ENCODE peak calls at places on chromosomes 5 and 9, in four cellular contexts. One of them, this sample, is unnamed.

GRCh38 chr9:36725777-36726356 is 153.2 kb downstream of the MELK start:
- DNase-seq in HTR-8/SVneo: peak
- DNase-seq in CD4-positive, CD25-positive, alpha-beta regulatory T cell: no peak
- DNase-seq in Caco-2: no peak
- DNase-seq in this sample: no peak

GRCh38 chr9:26951794-26952193 is 4.4 kb upstream of the IFT74 start:
- DNase-seq in HTR-8/SVneo: no peak
- DNase-seq in CD4-positive, CD25-positive, alpha-beta regulatory T cell: no peak
- DNase-seq in Caco-2: no peak
- DNase-seq in this sample: no peak

GRCh38 chr9:115668506-115668905 is 485.1 kb upstream of the PAPPA start:
- DNase-seq in HTR-8/SVneo: no peak
- DNase-seq in CD4-positive, CD25-positive, alpha-beta regulatory T cell: no peak
- DNase-seq in Caco-2: no peak
- DNase-seq in this sample: no peak

GRCh38 chr5:121660142-121660541 is 191.5 kb upstream of the FTMT start:
- DNase-seq in HTR-8/SVneo: no peak
- DNase-seq in CD4-positive, CD25-positive, alpha-beta regulatory T cell: no peak
- DNase-seq in Caco-2: no peak
- DNase-seq in this sample: no peak

GRCh38 chr5:178982941-178983340 is 12.2 kb downstream of the GRM6 start:
- DNase-seq in HTR-8/SVneo: no peak
- DNase-seq in CD4-positive, CD25-positive, alpha-beta regulatory T cell: no peak
- DNase-seq in Caco-2: no peak
- DNase-seq in this sample: no peak

GRCh38 chr5:84274585-84275468 is 109.9 kb downstream of the EDIL3 start:
- DNase-seq in HTR-8/SVneo: peak
- DNase-seq in CD4-positive, CD25-positive, alpha-beta regulatory T cell: no peak
- DNase-seq in Caco-2: no peak
- DNase-seq in this sample: no peak

GRCh38 chr5:158313739-158314464 is 455.0 kb upstream of the CLINT1 start:
- DNase-seq in HTR-8/SVneo: no peak
- DNase-seq in CD4-positive, CD25-positive, alpha-beta regulatory T cell: no peak
- DNase-seq in Caco-2: no peak
- DNase-seq in this sample: no peak

GRCh38 chr5:103889500-103890209 is 327.1 kb upstream of the NUDT12 start:
- DNase-seq in HTR-8/SVneo: no peak
- DNase-seq in CD4-positive, CD25-positive, alpha-beta regulatory T cell: no peak
- DNase-seq in Caco-2: no peak
- DNase-seq in this sample: no peak

GRCh38 chr5:144183254-144183889 is 12.7 kb downstream of the KCTD16 start:
- DNase-seq in HTR-8/SVneo: no peak
- DNase-seq in CD4-positive, CD25-positive, alpha-beta regulatory T cell: peak
- DNase-seq in Caco-2: no peak
- DNase-seq in this sample: peak

GRCh38 chr5:131877873-131878272 is 67.6 kb downstream of the MEIKIN start:
- DNase-seq in HTR-8/SVneo: no peak
- DNase-seq in CD4-positive, CD25-positive, alpha-beta regulatory T cell: no peak
- DNase-seq in Caco-2: no peak
- DNase-seq in this sample: no peak

GRCh38 chr9:133037775-133038174 is 7.0 kb downstream of the GTF3C5 start:
- DNase-seq in HTR-8/SVneo: no peak
- DNase-seq in CD4-positive, CD25-positive, alpha-beta regulatory T cell: no peak
- DNase-seq in Caco-2: no peak
- DNase-seq in this sample: no peak

GRCh38 chr9:13990994-13991393 is 322.9 kb downstream of the NFIB start:
- DNase-seq in HTR-8/SVneo: no peak
- DNase-seq in CD4-positive, CD25-positive, alpha-beta regulatory T cell: no peak
- DNase-seq in Caco-2: no peak
- DNase-seq in this sample: no peak

GRCh38 chr5:113311301-113311700 is 123.5 kb downstream of the TSSK1B start:
- DNase-seq in HTR-8/SVneo: no peak
- DNase-seq in CD4-positive, CD25-positive, alpha-beta regulatory T cell: no peak
- DNase-seq in Caco-2: no peak
- DNase-seq in this sample: no peak

GRCh38 chr5:160432188-160432587 is 10.5 kb downstream of the PTTG1 start:
- DNase-seq in HTR-8/SVneo: no peak
- DNase-seq in CD4-positive, CD25-positive, alpha-beta regulatory T cell: no peak
- DNase-seq in Caco-2: no peak
- DNase-seq in this sample: no peak

GRCh38 chr5:68027519-68027918 is 188.0 kb upstream of the PIK3R1 start:
- DNase-seq in HTR-8/SVneo: peak
- DNase-seq in CD4-positive, CD25-positive, alpha-beta regulatory T cell: no peak
- DNase-seq in Caco-2: no peak
- DNase-seq in this sample: no peak

GRCh38 chr5:172311605-172312004 is 28.0 kb upstream of the UBTD2 start:
- DNase-seq in HTR-8/SVneo: no peak
- DNase-seq in CD4-positive, CD25-positive, alpha-beta regulatory T cell: no peak
- DNase-seq in Caco-2: no peak
- DNase-seq in this sample: no peak

GRCh38 chr5:74141053-74141452 is 499.5 kb downstream of the ENC1 start:
- DNase-seq in HTR-8/SVneo: no peak
- DNase-seq in CD4-positive, CD25-positive, alpha-beta regulatory T cell: no peak
- DNase-seq in Caco-2: no peak
- DNase-seq in this sample: peak

GRCh38 chr5:68251386-68251785 is 35.8 kb downstream of the PIK3R1 start:
- DNase-seq in HTR-8/SVneo: no peak
- DNase-seq in CD4-positive, CD25-positive, alpha-beta regulatory T cell: peak
- DNase-seq in Caco-2: no peak
- DNase-seq in this sample: no peak

GRCh38 chr5:93584531-93585053 is 1.6 kb downstream of the NR2F1 start:
- DNase-seq in HTR-8/SVneo: no peak
- DNase-seq in CD4-positive, CD25-positive, alpha-beta regulatory T cell: no peak
- DNase-seq in Caco-2: no peak
- DNase-seq in this sample: no peak

GRCh38 chr5:113487411-113487778 is 858 bp downstream of the MCC start:
- DNase-seq in HTR-8/SVneo: peak
- DNase-seq in CD4-positive, CD25-positive, alpha-beta regulatory T cell: no peak
- DNase-seq in Caco-2: no peak
- DNase-seq in this sample: peak

GRCh38 chr5:172985596-172985995 is 2.0 kb downstream of the ATP6V0E1 start:
- DNase-seq in HTR-8/SVneo: no peak
- DNase-seq in CD4-positive, CD25-positive, alpha-beta regulatory T cell: no peak
- DNase-seq in Caco-2: no peak
- DNase-seq in this sample: peak